ENCODE peak calls at places on chromosomes 16 and 17, in eight cellular contexts. L is Peyer's patch, P is adrenal gland, H is pancreas, Z is left ventricle myocardium inferior, C is aorta, N is cardiac muscle cell, A is stomach. T is an unnamed sample.

GRCh38 chr16:87391324-87391949 is 699 bp upstream of the MAP1LC3B start:
- DNase-seq in A (peak; percentile 58), L (peak; percentile 80), H (no peak), P (peak; percentile 77), Z (peak; percentile 77), C (peak; percentile 91), N (peak; percentile 56), T (peak; percentile 87)

GRCh38 chr16:79691001-79691400 is 90.5 kb upstream of the MAF start:
- DNase-seq in Z (no peak), L (no peak), A (no peak), P (no peak), C (no peak), N (no peak), H (no peak), T (no peak)

GRCh38 chr16:48011888-48012658 is 143.7 kb downstream of the ABCC12 start:
- DNase-seq in Z (no peak), N (no peak), H (no peak), L (no peak), C (no peak), A (no peak), P (no peak), T (no peak)

GRCh38 chr16:49623501-49624266 is 232.2 kb downstream of the ZNF423 start:
- DNase-seq in N (no peak), P (no peak), H (no peak), A (no peak), L (no peak), Z (no peak), C (peak; percentile 30), T (no peak)

GRCh38 chr17:68707032-68707431 is 105.9 kb upstream of the FAM20A start:
- DNase-seq in C (no peak), A (no peak), H (no peak), N (no peak), P (no peak), L (no peak), Z (no peak), T (no peak)

GRCh38 chr17:73874008-73874407 is 229.8 kb upstream of the SDK2 start:
- DNase-seq in P (no peak), H (no peak), C (no peak), Z (no peak), A (no peak), L (no peak), N (no peak), T (no peak)

GRCh38 chr16:11627292-11627663 is 40.6 kb upstream of the LITAF start:
- DNase-seq in N (no peak), L (no peak), C (no peak), H (no peak), P (no peak), Z (no peak), A (no peak), T (no peak)

GRCh38 chr16:74111583-74111982 is 185.0 kb upstream of the PSMD7 start:
- DNase-seq in L (no peak), A (no peak), C (no peak), P (no peak), H (no peak), N (no peak), Z (no peak), T (no peak)

GRCh38 chr16:85778873-85779272 is 20.5 kb downstream of the EMC8 start:
- DNase-seq in H (no peak), L (no peak), P (no peak), Z (no peak), C (peak; percentile 27), N (no peak), A (no peak), T (no peak)

GRCh38 chr16:70418993-70419318 is 19.9 kb downstream of the ST3GAL2 start:
- DNase-seq in Z (no peak), N (no peak), H (no peak), P (no peak), A (no peak), C (no peak), L (no peak), T (no peak)
- H3K4me1 ChIP-seq in Z (peaks cover 80% of the 10 kb centered on the region), N (peaks cover 69% of the 10 kb centered on the region), H (no peaks in the 10 kb centered on the region), P (peaks cover 7% of the 10 kb centered on the region), A (peaks cover 6% of the 10 kb centered on the region), C (no peaks in the 10 kb centered on the region), L (peaks cover 15% of the 10 kb centered on the region), T (peaks cover 47% of the 10 kb centered on the region)

DNA sequence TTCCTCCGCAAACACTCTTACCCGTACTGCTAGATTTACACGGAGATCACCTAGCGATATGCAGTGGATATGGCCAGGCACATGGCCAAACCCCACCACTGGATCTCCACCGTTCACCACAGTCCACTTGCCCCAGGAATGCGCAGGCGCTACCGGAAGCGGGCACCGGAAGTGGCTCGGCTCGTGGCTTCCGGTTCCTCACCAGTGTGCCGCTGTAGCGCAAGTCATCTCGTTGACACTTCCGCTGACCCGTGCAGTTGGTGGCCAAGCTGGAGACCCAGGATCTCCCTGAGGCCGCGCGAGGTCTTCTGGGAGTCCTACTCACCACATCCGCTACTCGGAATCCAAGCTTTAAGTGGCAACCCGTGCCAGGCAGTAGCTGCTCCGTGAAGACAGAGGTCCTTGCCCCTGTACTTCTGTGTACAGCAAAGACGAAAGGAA is 11.5 kb downstream of the ZNF597 start:
- DNase-seq in N (no peak), Z (peak; percentile 45), P (peak; percentile 28), A (peak; percentile 35), L (no peak), H (no peak), C (peak; percentile 86), T (peak; percentile 58)
- H3K4me3 ChIP-seq in N (no peak overlapping the region), Z (peak overlapping the region; percentile 49), P (no peak overlapping the region), A (no peak overlapping the region), L (no peak overlapping the region), H (peak overlapping the region; percentile 14), C (no peak overlapping the region), T (peak overlapping the region; percentile 27)

DNA sequence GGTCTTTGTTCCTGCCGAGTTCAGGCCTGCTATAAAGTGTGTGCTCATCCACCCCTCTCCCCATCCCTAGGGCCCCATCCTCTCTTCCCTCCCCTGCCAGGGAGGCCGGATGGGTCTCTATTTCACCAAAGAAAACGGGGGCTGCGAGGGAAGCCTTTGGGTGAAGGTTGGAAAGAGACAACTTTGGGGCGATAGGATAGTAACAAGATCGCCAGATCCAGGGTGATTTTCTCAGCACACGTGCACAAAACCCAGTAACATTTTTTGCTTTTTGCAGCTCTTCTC is 7.0 kb downstream of the CCR7 start:
- DNase-seq in L (peak; percentile 16), A (peak; percentile 9), N (no peak), P (no peak), Z (no peak), H (no peak), C (peak; percentile 33), T (peak; percentile 20)
- H3K4me1 ChIP-seq in L (peaks cover 26% of the 10 kb centered on the region), A (peaks cover 58% of the 10 kb centered on the region), N (peaks cover 38% of the 10 kb centered on the region), P (peaks cover 10% of the 10 kb centered on the region), Z (peaks cover 79% of the 10 kb centered on the region), H (peaks cover 3% of the 10 kb centered on the region), C (no peaks in the 10 kb centered on the region), T (no peaks in the 10 kb centered on the region)

GRCh38 chr16:81652798-81653505 is 126.1 kb upstream of the PLCG2 start:
- DNase-seq in C (no peak), L (no peak), Z (no peak), P (no peak), N (no peak), H (peak; percentile 35), A (no peak), T (no peak)
- H3K4me3 ChIP-seq in C (no peak overlapping the region), L (no peak overlapping the region), Z (no peak overlapping the region), P (no peak overlapping the region), N (no peak overlapping the region), H (no peak overlapping the region), A (peak overlapping the region; percentile 10), T (no peak overlapping the region)

GRCh38 chr17:41941158-41941557 is 10.7 kb downstream of the ODAD4 start:
- DNase-seq in C (no peak), A (no peak), Z (no peak), L (no peak), H (no peak), P (no peak), N (no peak), T (no peak)
- H3K4me1 ChIP-seq in C (no peaks in the 10 kb centered on the region), A (no peaks in the 10 kb centered on the region), Z (peaks cover 13% of the 10 kb centered on the region), L (no peaks in the 10 kb centered on the region), H (peaks cover 18% of the 10 kb centered on the region), P (no peaks in the 10 kb centered on the region), N (no peaks in the 10 kb centered on the region), T (no peaks in the 10 kb centered on the region)

GRCh38 chr17:48642059-48642842 is 16.1 kb upstream of the HOXB9 start:
- DNase-seq in N (no peak), A (no peak), H (no peak), L (peak; percentile 84), C (peak; percentile 79), P (no peak), Z (no peak), T (no peak)
- H3K4me3 ChIP-seq in N (no peak overlapping the region), A (no peak overlapping the region), H (no peak overlapping the region), L (no peak overlapping the region), C (no peak overlapping the region), P (no peak overlapping the region), Z (no peak overlapping the region), T (no peak overlapping the region)

GRCh38 chr16:1051446-1051845 is 21.1 kb upstream of the SSTR5 start:
- DNase-seq in N (no peak), A (no peak), Z (no peak), C (no peak), L (no peak), P (no peak), H (no peak), T (no peak)
- H3K4me1 ChIP-seq in N (no peaks in the 10 kb centered on the region), A (peaks cover 13% of the 10 kb centered on the region), Z (peaks cover 19% of the 10 kb centered on the region), C (no peaks in the 10 kb centered on the region), L (no peaks in the 10 kb centered on the region), P (no peaks in the 10 kb centered on the region), H (no peaks in the 10 kb centered on the region), T (no peaks in the 10 kb centered on the region)

DNA sequence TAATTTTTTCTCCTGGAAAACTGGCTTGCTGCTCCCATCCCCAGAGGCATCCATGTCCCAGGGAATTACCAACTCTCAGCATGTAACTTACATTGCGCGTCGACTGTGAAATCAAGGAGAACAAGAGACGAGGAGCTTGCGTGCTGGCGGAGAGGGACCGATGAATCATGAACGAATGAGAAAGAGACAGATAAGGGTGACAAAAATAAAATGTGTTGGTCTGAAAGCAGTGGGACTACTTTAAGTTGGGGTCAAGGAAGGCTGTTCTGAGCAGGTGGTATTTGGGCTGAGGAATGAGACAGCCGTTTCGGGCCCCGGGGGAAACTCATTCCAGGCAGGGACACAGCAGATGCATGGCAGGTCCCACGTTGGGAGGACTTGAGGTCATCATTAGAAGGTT is 22.5 kb downstream of the ABAT start:
- DNase-seq in H (no peak), A (no peak), C (no peak), P (no peak), L (no peak), Z (no peak), N (no peak), T (no peak)
- H3K4me3 ChIP-seq in H (no peak overlapping the region), A (no peak overlapping the region), C (no peak overlapping the region), P (no peak overlapping the region), L (no peak overlapping the region), Z (no peak overlapping the region), N (no peak overlapping the region), T (no peak overlapping the region)

GRCh38 chr17:57587201-57587870 is 157.8 kb downstream of the CCDC182 start:
- DNase-seq in L (no peak), Z (no peak), H (no peak), P (no peak), C (no peak), A (no peak), N (no peak), T (no peak)
- H3K4me1 ChIP-seq in L (no peaks in the 10 kb centered on the region), Z (peaks cover 22% of the 10 kb centered on the region), H (no peaks in the 10 kb centered on the region), P (no peaks in the 10 kb centered on the region), C (peaks cover 5% of the 10 kb centered on the region), A (no peaks in the 10 kb centered on the region), N (peaks cover 22% of the 10 kb centered on the region), T (no peaks in the 10 kb centered on the region)

DNA sequence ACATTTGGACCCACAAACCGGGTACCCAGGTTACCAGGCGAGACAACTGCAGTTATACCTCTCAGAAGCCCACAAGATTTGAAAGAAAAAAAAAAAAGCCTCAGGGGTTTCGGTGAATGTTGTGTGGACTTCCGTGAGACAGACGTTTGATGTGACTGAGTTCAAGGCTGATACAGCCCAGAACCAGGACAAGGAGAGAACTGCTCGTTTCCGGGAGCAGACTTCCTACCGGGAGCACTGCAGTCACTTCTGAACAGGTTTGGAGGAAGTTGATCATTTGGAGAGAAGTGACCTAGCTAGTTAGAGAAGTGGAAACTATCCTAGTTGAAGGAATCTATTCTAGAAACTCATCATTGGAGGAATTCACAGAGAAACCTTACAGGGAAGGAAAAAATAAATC is 847 bp downstream of the CKLF start:
- DNase-seq in H (no peak), L (no peak), Z (no peak), P (peak; percentile 23), A (peak; percentile 29), C (no peak), N (no peak), T (no peak)
- H3K4me3 ChIP-seq in H (peak overlapping the region; percentile 53), L (peak overlapping the region; percentile 63), Z (peak overlapping the region; percentile 77), P (no peak overlapping the region), A (peak overlapping the region; percentile 63), C (no peak overlapping the region), N (no peak overlapping the region), T (peak overlapping the region; percentile 60)

T was measured in right lobe of liver.